ENCODE peak calls at places on chromosomes 13 and 19, in six cellular contexts. I, G, X, D, Z and H are unnamed samples.
A peak's percentile ranks its signal among the peaks of the same experiment; 100 is the strongest.

GRCh38 chr13:68982961-68983619 is 1124.5 kb upstream of the ATXN8OS start:
- DNase-seq in I (no peak), G (no peak), X (no peak), D (no peak), Z (no peak), H (no peak)

GRCh38 chr19:17909017-17909732 is 23.6 kb upstream of the CCDC124 start:
- DNase-seq in I (no peak), G (no peak), X (no peak), D (no peak), Z (no peak), H (no peak)

GRCh38 chr19:33039108-33039599 is 25.5 kb downstream of the RHPN2 start:
- DNase-seq in I (no peak), G (no peak), X (no peak), D (no peak), Z (no peak), H (no peak)

GRCh38 chr13:22287343-22287922 is 616.6 kb downstream of the FGF9 start:
- DNase-seq in I (no peak), G (no peak), X (no peak), D (no peak), Z (no peak), H (no peak)

GRCh38 chr19:34363094-34363493 is 1.9 kb upstream of the GPI start:
- DNase-seq in I (no peak), G (no peak), X (no peak), D (no peak), Z (no peak), H (no peak)

GRCh38 chr19:33283578-33283977 is 18.8 kb downstream of the CEBPA start:
- DNase-seq in I (no peak), G (no peak), X (no peak), D (no peak), Z (no peak), H (no peak)

GRCh38 chr13:66665991-66666390 is 564.1 kb downstream of the PCDH9 start:
- DNase-seq in I (no peak), G (peak; percentile 6), X (no peak), D (no peak), Z (no peak), H (no peak)

GRCh38 chr13:96707146-96707545 is 287.1 kb downstream of the OXGR1 start:
- DNase-seq in I (no peak), G (no peak), X (no peak), D (no peak), Z (no peak), H (no peak)

GRCh38 chr13:94549241-94550029 is 46.5 kb downstream of the TGDS start:
- DNase-seq in I (peak; percentile 84), G (peak; percentile 94), X (peak; percentile 90), D (peak; percentile 94), Z (peak; percentile 86), H (peak; percentile 95)

GRCh38 chr19:19543640-19544039 is 5.6 kb downstream of the CILP2 start:
- DNase-seq in I (no peak), G (no peak), X (no peak), D (no peak), Z (no peak), H (peak; percentile 57)

GRCh38 chr13:19726611-19727010 is 56.1 kb downstream of the PSPC1 start:
- DNase-seq in I (no peak), G (no peak), X (no peak), D (no peak), Z (no peak), H (no peak)

GRCh38 chr13:109113427-109113826 is 484.0 kb downstream of the MYO16 start:
- DNase-seq in I (no peak), G (no peak), X (no peak), D (no peak), Z (no peak), H (no peak)

GRCh38 chr13:20565120-20565736 is 1.7 kb upstream of the IFT88 start:
- DNase-seq in I (no peak), G (no peak), X (no peak), D (no peak), Z (no peak), H (no peak)

GRCh38 chr13:34654203-34654602 is 287.9 kb upstream of the NBEA start:
- DNase-seq in I (no peak), G (no peak), X (no peak), D (no peak), Z (no peak), H (no peak)

GRCh38 chr13:37686501-37686900 is 87.9 kb upstream of the POSTN start:
- DNase-seq in I (no peak), G (no peak), X (no peak), D (no peak), Z (no peak), H (no peak)

GRCh38 chr13:101452519-101453485 is at the start of gene ITGBL1:
- DNase-seq in I (no peak), G (no peak), X (no peak), D (peak; percentile 85), Z (no peak), H (no peak)

GRCh38 chr13:111429064-111429558 is 108.7 kb downstream of the TEX29 start:
- DNase-seq in I (peak; percentile 58), G (no peak), X (no peak), D (no peak), Z (no peak), H (no peak)

GRCh38 chr19:5593963-5594255 is 26.2 kb upstream of the TINCR start:
- DNase-seq in I (no peak), G (no peak), X (no peak), D (no peak), Z (no peak), H (no peak)

GRCh38 chr13:47114030-47114429 is 217.2 kb upstream of the HTR2A start:
- DNase-seq in I (no peak), G (no peak), X (no peak), D (no peak), Z (no peak), H (no peak)

GRCh38 chr19:17149393-17150135 is 65.6 kb upstream of the USE1 start:
- DNase-seq in I (no peak), G (no peak), X (no peak), D (no peak), Z (no peak), H (no peak)

GRCh38 chr13:81197966-81198365 is 857.0 kb upstream of the SPRY2 start:
- DNase-seq in I (no peak), G (no peak), X (no peak), D (no peak), Z (no peak), H (no peak)

GRCh38 chr19:46944918-46945628 is 74.6 kb upstream of the NPAS1 start:
- DNase-seq in I (no peak), G (no peak), X (no peak), D (no peak), Z (no peak), H (peak; percentile 75)

GRCh38 chr13:25179810-25180437 is 7.8 kb upstream of the AMER2 start:
- DNase-seq in I (no peak), G (no peak), X (no peak), D (no peak), Z (no peak), H (no peak)

GRCh38 chr19:6773323-6773931 is 919 bp downstream of the VAV1 start:
- DNase-seq in I (no peak), G (no peak), X (no peak), D (no peak), Z (peak; percentile 40), H (no peak)

GRCh38 chr19:2719910-2720776 is 1.0 kb downstream of the DIRAS1 start:
- DNase-seq in I (no peak), G (no peak), X (no peak), D (no peak), Z (no peak), H (peak; percentile 64)

GRCh38 chr13:109729031-109729870 is 57.1 kb downstream of the IRS2 start:
- DNase-seq in I (no peak), G (no peak), X (no peak), D (no peak), Z (no peak), H (no peak)

GRCh38 chr13:113605866-113606438 is 21.4 kb downstream of the TFDP1 start:
- DNase-seq in I (no peak), G (no peak), X (no peak), D (no peak), Z (no peak), H (no peak)

GRCh38 chr19:6211632-6212402 is 68.0 kb downstream of the MLLT1 start:
- DNase-seq in I (no peak), G (no peak), X (no peak), D (no peak), Z (no peak), H (peak; percentile 63)

GRCh38 chr13:60303166-60303565 is 93.9 kb upstream of the TDRD3 start:
- DNase-seq in I (no peak), G (no peak), X (no peak), D (no peak), Z (no peak), H (no peak)

GRCh38 chr13:52868190-52868589 is 19.8 kb upstream of the PCDH8 start:
- DNase-seq in I (no peak), G (no peak), X (no peak), D (no peak), Z (no peak), H (no peak)
- H3K27ac ChIP-seq in I (no peak overlapping the region), G (no peak overlapping the region), X (no peak overlapping the region), D (no peak overlapping the region), Z (no peak overlapping the region), H (no peak overlapping the region)

DNA sequence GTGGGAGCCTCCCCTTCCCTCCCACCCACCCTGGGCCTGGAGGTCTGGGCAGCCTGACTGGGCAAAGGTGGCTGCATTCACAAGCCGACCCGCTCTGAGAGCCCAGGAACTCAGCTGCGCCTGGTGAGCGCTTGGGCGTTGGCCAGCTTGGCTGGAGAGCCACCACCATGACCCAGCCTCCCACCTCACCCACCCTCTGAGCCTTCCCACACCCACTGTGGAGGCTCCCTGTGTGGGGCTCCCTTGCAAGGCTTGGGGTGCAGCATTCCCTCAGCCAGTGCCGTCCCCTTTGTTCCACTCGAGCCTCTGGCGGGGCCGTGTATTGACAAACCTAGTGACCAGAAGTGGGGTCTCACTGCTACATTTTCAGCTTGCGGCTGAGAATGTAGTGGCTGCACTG is 15.0 kb upstream of the QTRT1 start:
- DNase-seq in I (no peak), G (no peak), X (no peak), D (no peak), Z (no peak), H (no peak)
- TF ChIP-seq POLR2AphosphoS5 in I (no peak), G (no peak), X (no peak), D (no peak), Z (no peak), H (no peak)

GRCh38 chr13:32311188-32311897 is 3.8 kb downstream of the ZAR1L start:
- DNase-seq in I (no peak), G (no peak), X (no peak), D (no peak), Z (no peak), H (peak; percentile 60)
- H3K27ac ChIP-seq in I (no peak overlapping the region), G (no peak overlapping the region), X (no peak overlapping the region), D (no peak overlapping the region), Z (no peak overlapping the region), H (no peak overlapping the region)

DNA sequence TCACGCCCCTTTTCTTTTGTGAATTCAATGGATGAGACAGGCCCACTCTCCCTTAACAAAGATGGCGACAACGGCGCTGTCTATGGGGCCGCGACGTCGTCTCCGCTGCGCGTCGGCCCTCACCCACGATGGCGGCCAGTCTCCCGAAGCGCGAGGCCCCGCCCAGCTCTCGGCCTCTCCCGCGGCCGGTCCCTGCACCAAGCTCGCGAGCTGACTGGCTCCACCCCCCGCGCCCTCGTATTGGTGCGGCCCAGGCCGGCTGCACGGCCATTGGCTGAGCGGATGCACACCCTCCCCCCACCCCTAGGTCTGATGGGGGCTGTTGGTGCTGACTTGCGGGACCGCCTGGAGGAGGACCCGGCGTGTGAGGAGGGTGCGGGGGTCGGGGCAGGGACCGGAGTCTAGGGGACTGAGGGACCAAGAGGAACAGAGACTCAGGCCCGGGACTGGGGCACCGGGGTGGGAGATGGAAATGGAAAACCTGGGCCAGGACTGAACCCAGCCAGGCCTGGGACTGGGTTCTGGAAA is 4.8 kb downstream of the SPHK2 start:
- DNase-seq in I (peak; percentile 91), G (peak; percentile 97), X (peak; percentile 95), D (peak; percentile 98), Z (peak; percentile 99), H (peak; percentile 99)
- TF ChIP-seq POLR2AphosphoS5 in I (peak; percentile 26), G (peak; percentile 95), X (peak; percentile 41), D (no peak), Z (peak; percentile 43), H (peak; percentile 71)